ENCODE peak calls at places on chromosome 9, in four cellular contexts. One of them, this sample, is unnamed.

GRCh38 chr9:116327702-116328440 is 174.3 kb downstream of the PAPPA start:
- DNase-seq in H7: no peak
- DNase-seq in fibroblast of lung: peak; percentile 36
- DNase-seq in amniotic stem cell: peak; percentile 14
- DNase-seq in this sample: no peak

GRCh38 chr9:111601237-111602018 is 2.0 kb upstream of the PTGR1 start:
- DNase-seq in H7: no peak
- DNase-seq in fibroblast of lung: peak; percentile 45
- DNase-seq in amniotic stem cell: no peak
- DNase-seq in this sample: no peak

GRCh38 chr9:98222885-98223640 is 30.6 kb upstream of the CORO2A start:
- DNase-seq in H7: peak; percentile 20
- DNase-seq in fibroblast of lung: peak; percentile 100
- DNase-seq in amniotic stem cell: peak; percentile 79
- DNase-seq in this sample: no peak

GRCh38 chr9:6502399-6502798 is 89.4 kb downstream of the UHRF2 start:
- DNase-seq in H7: no peak
- DNase-seq in fibroblast of lung: no peak
- DNase-seq in amniotic stem cell: no peak
- DNase-seq in this sample: no peak

GRCh38 chr9:111003182-111003581 is 35.1 kb downstream of the LPAR1 start:
- DNase-seq in H7: no peak
- DNase-seq in fibroblast of lung: no peak
- DNase-seq in amniotic stem cell: no peak
- DNase-seq in this sample: no peak

GRCh38 chr9:132008871-132009812 is 70.5 kb downstream of the MED27 start:
- DNase-seq in H7: no peak
- DNase-seq in fibroblast of lung: peak; percentile 33
- DNase-seq in amniotic stem cell: no peak
- DNase-seq in this sample: no peak

GRCh38 chr9:84597131-84597530 is 72.4 kb upstream of the NTRK2 start:
- DNase-seq in H7: no peak
- DNase-seq in fibroblast of lung: no peak
- DNase-seq in amniotic stem cell: no peak
- DNase-seq in this sample: peak; percentile 64

GRCh38 chr9:120299785-120300184 is 280.2 kb downstream of the CDK5RAP2 start:
- DNase-seq in H7: peak; percentile 65
- DNase-seq in fibroblast of lung: no peak
- DNase-seq in amniotic stem cell: no peak
- DNase-seq in this sample: no peak

GRCh38 chr9:112836394-112836793 is 54.3 kb downstream of the SLC46A2 start:
- DNase-seq in H7: no peak
- DNase-seq in fibroblast of lung: no peak
- DNase-seq in amniotic stem cell: no peak
- DNase-seq in this sample: no peak

GRCh38 chr9:72147676-72148075 is 1.6 kb upstream of the GDA start:
- DNase-seq in H7: no peak
- DNase-seq in fibroblast of lung: no peak
- DNase-seq in amniotic stem cell: no peak
- DNase-seq in this sample: no peak

GRCh38 chr9:16281707-16282106 is 588.8 kb downstream of the BNC2 start:
- DNase-seq in H7: no peak
- DNase-seq in fibroblast of lung: no peak
- DNase-seq in amniotic stem cell: no peak
- DNase-seq in this sample: no peak

GRCh38 chr9:70091553-70091952 is 47.9 kb downstream of the MAMDC2 start:
- DNase-seq in H7: no peak
- DNase-seq in fibroblast of lung: no peak
- DNase-seq in amniotic stem cell: no peak
- DNase-seq in this sample: no peak

GRCh38 chr9:118896356-118897000 is 472.8 kb downstream of the BRINP1 start:
- DNase-seq in H7: no peak
- DNase-seq in fibroblast of lung: peak; percentile 7
- DNase-seq in amniotic stem cell: no peak
- DNase-seq in this sample: no peak

GRCh38 chr9:128787583-128788156 is 617 bp downstream of the TBC1D13 start:
- DNase-seq in H7: no peak
- DNase-seq in fibroblast of lung: peak; percentile 14
- DNase-seq in amniotic stem cell: no peak
- DNase-seq in this sample: no peak

GRCh38 chr9:114314881-114315722 is 7.8 kb upstream of the ORM1 start:
- DNase-seq in H7: peak; percentile 10
- DNase-seq in fibroblast of lung: no peak
- DNase-seq in amniotic stem cell: no peak
- DNase-seq in this sample: no peak

GRCh38 chr9:104580562-104580961 is 11.6 kb downstream of the OR13C8 start:
- DNase-seq in H7: no peak
- DNase-seq in fibroblast of lung: no peak
- DNase-seq in amniotic stem cell: no peak
- DNase-seq in this sample: no peak

GRCh38 chr9:87732756-87733155 is 6.8 kb downstream of the CTSL start:
- DNase-seq in H7: no peak
- DNase-seq in fibroblast of lung: no peak
- DNase-seq in amniotic stem cell: no peak
- DNase-seq in this sample: no peak

GRCh38 chr9:108259917-108260675 is 595.7 kb downstream of the ACTL7B start:
- DNase-seq in H7: no peak
- DNase-seq in fibroblast of lung: no peak
- DNase-seq in amniotic stem cell: no peak
- DNase-seq in this sample: no peak

GRCh38 chr9:133615101-133615896 is 6.1 kb upstream of the FAM163B start:
- DNase-seq in H7: no peak
- DNase-seq in fibroblast of lung: no peak
- DNase-seq in amniotic stem cell: no peak
- DNase-seq in this sample: no peak

GRCh38 chr9:15736569-15736968 is 183.7 kb downstream of the CCDC171 start:
- DNase-seq in H7: no peak
- DNase-seq in fibroblast of lung: no peak
- DNase-seq in amniotic stem cell: no peak
- DNase-seq in this sample: no peak

GRCh38 chr9:29647451-29647850 is 2074.2 kb upstream of the C9orf72 start:
- DNase-seq in H7: no peak
- DNase-seq in fibroblast of lung: no peak
- DNase-seq in amniotic stem cell: no peak
- DNase-seq in this sample: no peak

GRCh38 chr9:127808347-127809001 is 5.8 kb downstream of the FPGS start:
- DNase-seq in H7: peak; percentile 35
- DNase-seq in fibroblast of lung: no peak
- DNase-seq in amniotic stem cell: no peak
- DNase-seq in this sample: no peak

GRCh38 chr9:35954942-35955546 is 2.9 kb downstream of the OR2S2 start:
- DNase-seq in H7: peak; percentile 59
- DNase-seq in fibroblast of lung: peak; percentile 74
- DNase-seq in amniotic stem cell: peak; percentile 45
- DNase-seq in this sample: peak; percentile 22

GRCh38 chr9:13351768-13352386 is 72.4 kb upstream of the MPDZ start:
- DNase-seq in H7: peak; percentile 3
- DNase-seq in fibroblast of lung: peak; percentile 65
- DNase-seq in amniotic stem cell: peak; percentile 35
- DNase-seq in this sample: no peak

GRCh38 chr9:132991351-132992300 is 13.1 kb downstream of the GFI1B start:
- DNase-seq in H7: peak; percentile 40
- DNase-seq in fibroblast of lung: no peak
- DNase-seq in amniotic stem cell: no peak
- DNase-seq in this sample: no peak

GRCh38 chr9:126625329-126626116 is 11.8 kb downstream of the LMX1B start:
- DNase-seq in H7: peak; percentile 86
- DNase-seq in fibroblast of lung: no peak
- DNase-seq in amniotic stem cell: no peak
- DNase-seq in this sample: no peak

This sample was measured in GM19239.